ENCODE peak calls at places on chromosomes 11 and 22, in seven cellular contexts. O is IMR-90, S is H9, C is mesendoderm, Z is H1, W is trophoblast cell, E is mesenchymal stem cell. A is an unnamed sample.

GRCh38 chr11:61791737-61792309 is 576 bp downstream of the TMEM258 start:
- DNase-seq in O (peak), S (no peak), C (peak), Z (no peak), W (peak), E (peak), A (peak)

GRCh38 chr11:121575250-121575962 is 122.6 kb upstream of the SORL1-AS1 start:
- DNase-seq in O (peak), S (no peak), C (no peak), Z (no peak), W (peak), E (peak), A (no peak)

GRCh38 chr11:120774591-120775386 is 249.1 kb upstream of the TBCEL start:
- DNase-seq in O (no peak), S (peak), C (peak), Z (no peak), W (no peak), E (no peak), A (no peak)

GRCh38 chr11:22666700-22667439 is 459 bp downstream of the GAS2 start:
- DNase-seq in O (no peak), S (peak), C (peak), Z (peak), W (no peak), E (peak), A (peak)

GRCh38 chr11:35943761-35944502 is at the start of gene LDLRAD3:
- DNase-seq in O (peak), S (peak), C (peak), Z (peak), W (peak), E (peak), A (peak)

GRCh38 chr11:10674991-10675440 is 18.5 kb downstream of the IRAG1 start:
- DNase-seq in O (no peak), S (no peak), C (no peak), Z (no peak), W (no peak), E (no peak), A (no peak)

GRCh38 chr11:82183346-82183745 is 550.3 kb downstream of the FAM181B start:
- DNase-seq in O (no peak), S (no peak), C (peak), Z (no peak), W (no peak), E (no peak), A (no peak)

GRCh38 chr22:24486501-24486921 is 8.6 kb upstream of the UPB1 start:
- DNase-seq in O (peak), S (no peak), C (no peak), Z (no peak), W (no peak), E (peak), A (no peak)

GRCh38 chr11:76805206-76805913 is 22.2 kb downstream of the TSKU start:
- DNase-seq in O (peak), S (no peak), C (no peak), Z (no peak), W (peak), E (peak), A (no peak)

GRCh38 chr11:116702772-116703360 is 69.9 kb downstream of the BUD13 start:
- DNase-seq in O (no peak), S (no peak), C (peak), Z (no peak), W (no peak), E (no peak), A (no peak)

GRCh38 chr11:115918579-115918978 is 414.4 kb upstream of the CADM1 start:
- DNase-seq in O (no peak), S (no peak), C (no peak), Z (no peak), W (no peak), E (no peak), A (no peak)

GRCh38 chr11:96130061-96130460 is 206.2 kb upstream of the MTMR2 start:
- DNase-seq in O (no peak), S (no peak), C (no peak), Z (no peak), W (no peak), E (no peak), A (no peak)

GRCh38 chr22:19090183-19090582 is 32.0 kb downstream of the DGCR2 start:
- DNase-seq in O (no peak), S (no peak), C (no peak), Z (no peak), W (no peak), E (no peak), A (no peak)

GRCh38 chr22:19088866-19089595 is 33.2 kb downstream of the DGCR2 start:
- DNase-seq in O (no peak), S (no peak), C (no peak), Z (no peak), W (no peak), E (no peak), A (no peak)

GRCh38 chr22:19094393-19094997 is 27.7 kb downstream of the DGCR2 start:
- DNase-seq in O (no peak), S (no peak), C (no peak), Z (no peak), W (no peak), E (no peak), A (no peak)

GRCh38 chr22:19090586-19091127 is 31.6 kb downstream of the DGCR2 start:
- DNase-seq in O (no peak), S (no peak), C (no peak), Z (no peak), W (no peak), E (no peak), A (no peak)

GRCh38 chr22:19092725-19093124 is 29.5 kb downstream of the DGCR2 start:
- DNase-seq in O (no peak), S (no peak), C (no peak), Z (no peak), W (no peak), E (no peak), A (no peak)
- H3K4me2 ChIP-seq in O (no peak), S (no peak), C (no peak), Z (no peak), W (no peak), E (no peak), A (no peak)

GRCh38 chr11:118917488-118918127 is 8.1 kb downstream of the BCL9L start:
- DNase-seq in O (peak), S (no peak), C (peak), Z (no peak), W (peak), E (peak), A (no peak)
- H2AK5ac ChIP-seq in O (peak), S (no peak), C (peak), Z (no peak), W (peak), E (peak), A (peak)

GRCh38 chr22:44299124-44299523 is 13.6 kb downstream of the SHISAL1 start:
- DNase-seq in O (no peak), S (no peak), C (no peak), Z (no peak), W (no peak), E (no peak), A (no peak)
- H2BK120ac ChIP-seq in O (no peak), S (no peak), C (no peak), Z (no peak), W (no peak), E (no peak), A (peak)

DNA sequence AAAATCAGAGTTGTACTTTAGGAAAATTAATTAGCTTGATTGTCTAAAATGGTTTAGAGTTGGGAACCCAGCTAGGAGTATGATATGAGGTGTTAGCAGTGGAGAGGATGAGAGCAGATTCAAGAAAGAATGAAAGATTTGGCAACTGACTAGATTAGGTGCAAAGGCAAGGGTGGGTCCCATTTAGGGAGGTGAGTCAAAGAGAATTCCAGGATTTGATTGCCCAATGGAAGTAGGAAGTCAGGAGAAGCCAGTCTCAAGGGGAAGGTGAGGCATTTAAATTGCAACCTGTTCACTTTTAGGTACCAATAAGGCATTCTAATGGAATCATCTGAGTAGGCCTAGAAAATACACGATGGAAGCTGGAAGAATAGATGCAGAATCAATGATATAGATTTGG is 3.6 kb upstream of the CKAP5 start:
- DNase-seq in O (no peak), S (no peak), C (no peak), Z (no peak), W (no peak), E (no peak), A (no peak)
- H3K4me2 ChIP-seq in O (no peak), S (no peak), C (no peak), Z (no peak), W (no peak), E (no peak), A (no peak)

GRCh38 chr11:59901306-59901705 is 22.7 kb downstream of the OOSP3 start:
- DNase-seq in O (no peak), S (no peak), C (no peak), Z (no peak), W (no peak), E (peak), A (no peak)
- H2AK5ac ChIP-seq in O (no peak), S (no peak), C (no peak), Z (no peak), W (no peak), E (no peak), A (no peak)

DNA sequence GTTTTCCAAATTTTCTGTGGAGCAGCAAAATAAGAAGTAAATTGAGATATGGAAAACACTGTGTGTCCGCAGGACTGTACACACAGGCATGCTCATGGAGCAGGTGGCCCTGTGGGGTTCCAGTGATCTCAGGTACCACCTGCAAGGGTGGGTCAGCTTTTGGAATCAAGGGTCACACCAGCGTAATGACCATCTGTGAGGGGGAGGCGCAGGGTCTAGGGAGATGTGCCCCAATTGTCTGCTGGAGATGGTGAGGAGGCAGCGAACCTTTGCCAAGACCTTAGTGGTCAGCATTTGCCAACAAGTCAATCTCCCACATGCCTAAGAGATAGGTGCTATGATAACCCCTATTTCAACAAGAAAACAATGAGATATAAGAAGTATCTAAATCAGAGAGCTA is 49.4 kb downstream of the SHANK2 start:
- DNase-seq in O (no peak), S (no peak), C (no peak), Z (no peak), W (no peak), E (no peak), A (no peak)
- H2BK120ac ChIP-seq in O (no peak), S (no peak), C (no peak), Z (no peak), W (no peak), E (no peak), A (no peak)

GRCh38 chr11:57777969-57778317 is 16.3 kb downstream of the CTNND1 start:
- DNase-seq in O (no peak), S (no peak), C (peak), Z (no peak), W (no peak), E (no peak), A (no peak)
- H3K4me2 ChIP-seq in O (peak), S (peak), C (no peak), Z (peak), W (peak), E (peak), A (peak)

GRCh38 chr11:131052367-131052766 is 136.1 kb upstream of the SNX19 start:
- DNase-seq in O (no peak), S (no peak), C (no peak), Z (no peak), W (no peak), E (no peak), A (no peak)
- H2AK5ac ChIP-seq in O (no peak), S (no peak), C (no peak), Z (no peak), W (no peak), E (no peak), A (no peak)

A was measured in neuronal stem cell.